ENCODE peak calls at places on chromosome 11, in eight cellular contexts. One of them, this sample, is unnamed.

GRCh38 chr11:110095554-110095953 is 2.4 kb downstream of the ZC3H12C start:
- DNase-seq in aorta: no peak
- DNase-seq in A549: no peak
- DNase-seq in ovary: no peak
- DNase-seq in astrocyte of the cerebellum: no peak
- DNase-seq in GM06990: no peak
- DNase-seq in fibroblast of mammary gland: peak
- DNase-seq in uterus: no peak
- DNase-seq in this sample: no peak

GRCh38 chr11:113632981-113633380 is 73.1 kb downstream of the TMPRSS5 start:
- DNase-seq in fibroblast of mammary gland: peak
- DNase-seq in uterus: no peak
- DNase-seq in GM06990: no peak
- DNase-seq in A549: no peak
- DNase-seq in aorta: no peak
- DNase-seq in ovary: no peak
- DNase-seq in astrocyte of the cerebellum: no peak
- DNase-seq in this sample: no peak

GRCh38 chr11:614091-614582 is 1.6 kb downstream of the IRF7 start:
- DNase-seq in ovary: peak
- DNase-seq in A549: no peak
- DNase-seq in uterus: peak
- DNase-seq in aorta: no peak
- DNase-seq in astrocyte of the cerebellum: no peak
- DNase-seq in GM06990: no peak
- DNase-seq in fibroblast of mammary gland: no peak
- DNase-seq in this sample: no peak

GRCh38 chr11:69013009-69013951 is at the start of gene MRGPRF:
- DNase-seq in uterus: peak
- DNase-seq in GM06990: no peak
- DNase-seq in aorta: peak
- DNase-seq in fibroblast of mammary gland: peak
- DNase-seq in ovary: peak
- DNase-seq in astrocyte of the cerebellum: peak
- DNase-seq in A549: peak
- DNase-seq in this sample: no peak

GRCh38 chr11:101346591-101346990 is 217.0 kb upstream of the PGR start:
- DNase-seq in ovary: no peak
- DNase-seq in aorta: no peak
- DNase-seq in astrocyte of the cerebellum: no peak
- DNase-seq in A549: no peak
- DNase-seq in fibroblast of mammary gland: peak
- DNase-seq in uterus: no peak
- DNase-seq in GM06990: no peak
- DNase-seq in this sample: peak

GRCh38 chr11:12274558-12275197 is 102.7 kb upstream of the PARVA start:
- DNase-seq in ovary: no peak
- DNase-seq in aorta: no peak
- DNase-seq in A549: no peak
- DNase-seq in GM06990: no peak
- DNase-seq in fibroblast of mammary gland: peak
- DNase-seq in astrocyte of the cerebellum: no peak
- DNase-seq in uterus: no peak
- DNase-seq in this sample: no peak

GRCh38 chr11:2186669-2187266 is 15.2 kb upstream of the TH start:
- DNase-seq in astrocyte of the cerebellum: no peak
- DNase-seq in aorta: no peak
- DNase-seq in GM06990: no peak
- DNase-seq in ovary: no peak
- DNase-seq in fibroblast of mammary gland: no peak
- DNase-seq in A549: peak
- DNase-seq in uterus: no peak
- DNase-seq in this sample: no peak

GRCh38 chr11:82747471-82747870 is 13.8 kb upstream of the FAM181B start:
- DNase-seq in A549: no peak
- DNase-seq in aorta: no peak
- DNase-seq in uterus: no peak
- DNase-seq in astrocyte of the cerebellum: no peak
- DNase-seq in ovary: no peak
- DNase-seq in GM06990: no peak
- DNase-seq in fibroblast of mammary gland: no peak
- DNase-seq in this sample: no peak

GRCh38 chr11:101035872-101036271 is 93.7 kb downstream of the PGR start:
- DNase-seq in ovary: no peak
- DNase-seq in A549: no peak
- DNase-seq in astrocyte of the cerebellum: no peak
- DNase-seq in fibroblast of mammary gland: no peak
- DNase-seq in uterus: no peak
- DNase-seq in GM06990: no peak
- DNase-seq in aorta: no peak
- DNase-seq in this sample: no peak

GRCh38 chr11:6156628-6157367 is 13.3 kb downstream of the OR52B2 start:
- DNase-seq in uterus: no peak
- DNase-seq in GM06990: no peak
- DNase-seq in A549: no peak
- DNase-seq in aorta: no peak
- DNase-seq in astrocyte of the cerebellum: no peak
- DNase-seq in fibroblast of mammary gland: no peak
- DNase-seq in ovary: no peak
- DNase-seq in this sample: no peak

GRCh38 chr11:123601136-123601535 is 53.3 kb downstream of the SCN3B start:
- DNase-seq in fibroblast of mammary gland: peak
- DNase-seq in astrocyte of the cerebellum: no peak
- DNase-seq in GM06990: no peak
- DNase-seq in A549: no peak
- DNase-seq in aorta: no peak
- DNase-seq in ovary: no peak
- DNase-seq in uterus: no peak
- DNase-seq in this sample: peak

GRCh38 chr11:77778549-77778948 is 42.0 kb downstream of the RSF1 start:
- DNase-seq in GM06990: no peak
- DNase-seq in ovary: no peak
- DNase-seq in uterus: no peak
- DNase-seq in A549: no peak
- DNase-seq in aorta: no peak
- DNase-seq in fibroblast of mammary gland: no peak
- DNase-seq in astrocyte of the cerebellum: no peak
- DNase-seq in this sample: no peak

GRCh38 chr11:2211113-2211971 is 39.7 kb upstream of the TH start:
- DNase-seq in astrocyte of the cerebellum: no peak
- DNase-seq in aorta: peak
- DNase-seq in ovary: no peak
- DNase-seq in A549: no peak
- DNase-seq in GM06990: no peak
- DNase-seq in fibroblast of mammary gland: no peak
- DNase-seq in uterus: peak
- DNase-seq in this sample: no peak

GRCh38 chr11:126132319-126132718 is 69.7 kb upstream of the CDON start:
- DNase-seq in GM06990: no peak
- DNase-seq in aorta: peak
- DNase-seq in fibroblast of mammary gland: no peak
- DNase-seq in astrocyte of the cerebellum: peak
- DNase-seq in uterus: peak
- DNase-seq in A549: no peak
- DNase-seq in ovary: peak
- DNase-seq in this sample: no peak

GRCh38 chr11:72578991-72579815 is 95.0 kb downstream of the PDE2A start:
- DNase-seq in ovary: no peak
- DNase-seq in GM06990: no peak
- DNase-seq in aorta: peak
- DNase-seq in A549: no peak
- DNase-seq in astrocyte of the cerebellum: no peak
- DNase-seq in uterus: peak
- DNase-seq in fibroblast of mammary gland: no peak
- DNase-seq in this sample: no peak

GRCh38 chr11:110023711-110024110 is 69.5 kb upstream of the ZC3H12C start:
- DNase-seq in uterus: no peak
- DNase-seq in A549: no peak
- DNase-seq in GM06990: no peak
- DNase-seq in astrocyte of the cerebellum: no peak
- DNase-seq in ovary: no peak
- DNase-seq in aorta: no peak
- DNase-seq in fibroblast of mammary gland: no peak
- DNase-seq in this sample: no peak

GRCh38 chr11:20617346-20617745 is 17.9 kb downstream of the SLC6A5 start:
- DNase-seq in astrocyte of the cerebellum: no peak
- DNase-seq in aorta: no peak
- DNase-seq in ovary: no peak
- DNase-seq in uterus: no peak
- DNase-seq in A549: no peak
- DNase-seq in fibroblast of mammary gland: no peak
- DNase-seq in GM06990: no peak
- DNase-seq in this sample: no peak

GRCh38 chr11:2751523-2752203 is 51.9 kb upstream of the KCNQ1OT1 start:
- DNase-seq in fibroblast of mammary gland: no peak
- DNase-seq in uterus: no peak
- DNase-seq in astrocyte of the cerebellum: no peak
- DNase-seq in GM06990: no peak
- DNase-seq in aorta: peak
- DNase-seq in ovary: peak
- DNase-seq in A549: no peak
- DNase-seq in this sample: no peak

GRCh38 chr11:131073167-131073566 is 156.9 kb upstream of the SNX19 start:
- DNase-seq in GM06990: no peak
- DNase-seq in ovary: no peak
- DNase-seq in A549: no peak
- DNase-seq in fibroblast of mammary gland: peak
- DNase-seq in aorta: no peak
- DNase-seq in uterus: no peak
- DNase-seq in astrocyte of the cerebellum: no peak
- DNase-seq in this sample: no peak

GRCh38 chr11:134243913-134244312 is 9.2 kb downstream of the THYN1 start:
- DNase-seq in A549: no peak
- DNase-seq in aorta: no peak
- DNase-seq in GM06990: no peak
- DNase-seq in fibroblast of mammary gland: no peak
- DNase-seq in ovary: no peak
- DNase-seq in astrocyte of the cerebellum: no peak
- DNase-seq in uterus: no peak
- DNase-seq in this sample: no peak

GRCh38 chr11:116610190-116610589 is 162.6 kb downstream of the BUD13 start:
- DNase-seq in GM06990: no peak
- DNase-seq in aorta: no peak
- DNase-seq in uterus: no peak
- DNase-seq in ovary: no peak
- DNase-seq in astrocyte of the cerebellum: no peak
- DNase-seq in A549: no peak
- DNase-seq in fibroblast of mammary gland: no peak
- DNase-seq in this sample: no peak

GRCh38 chr11:61919113-61919840 is 1.9 kb upstream of the RAB3IL1 start:
- DNase-seq in fibroblast of mammary gland: no peak
- DNase-seq in uterus: no peak
- DNase-seq in aorta: peak
- DNase-seq in ovary: peak
- DNase-seq in A549: no peak
- DNase-seq in astrocyte of the cerebellum: no peak
- DNase-seq in GM06990: no peak
- DNase-seq in this sample: no peak

GRCh38 chr11:89613916-89614315 is 96.2 kb upstream of the TRIM77 start:
- DNase-seq in A549: no peak
- DNase-seq in aorta: no peak
- DNase-seq in GM06990: no peak
- DNase-seq in fibroblast of mammary gland: no peak
- DNase-seq in astrocyte of the cerebellum: no peak
- DNase-seq in uterus: no peak
- DNase-seq in ovary: no peak
- DNase-seq in this sample: no peak

DNA sequence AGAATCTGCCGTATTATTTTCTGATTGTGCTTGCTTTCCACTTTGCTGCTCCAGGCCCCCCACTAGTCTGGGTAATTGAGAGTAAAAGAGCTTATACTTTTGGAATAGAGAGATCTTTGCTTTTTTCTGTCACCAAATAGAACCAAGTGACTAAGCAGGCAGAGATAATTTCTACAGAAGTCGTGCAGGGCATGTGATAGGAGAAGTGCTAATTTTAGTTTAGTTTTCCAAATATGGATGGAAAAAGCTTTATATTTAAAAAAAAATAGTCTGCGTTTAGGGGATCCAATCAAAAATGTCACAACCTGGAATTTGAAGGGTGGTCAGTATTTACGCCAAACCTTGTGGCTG is 165.6 kb downstream of the LDLRAD3 start:
- DNase-seq in uterus: no peak
- DNase-seq in A549: no peak
- DNase-seq in aorta: no peak
- DNase-seq in ovary: no peak
- DNase-seq in astrocyte of the cerebellum: no peak
- DNase-seq in GM06990: no peak
- DNase-seq in fibroblast of mammary gland: no peak
- DNase-seq in this sample: no peak
- H3K4me3 ChIP-seq in uterus: no peak
- H3K4me3 ChIP-seq in A549: no peak
- H3K4me3 ChIP-seq in aorta: no peak
- H3K4me3 ChIP-seq in ovary: no peak
- H3K4me3 ChIP-seq in astrocyte of the cerebellum: no peak
- H3K4me3 ChIP-seq in GM06990: no peak
- H3K4me3 ChIP-seq in fibroblast of mammary gland: no peak
- H3K4me3 ChIP-seq in this sample: no peak

GRCh38 chr11:58392741-58393140 is 13.9 kb downstream of the OR5B3 start:
- DNase-seq in uterus: no peak
- DNase-seq in ovary: no peak
- DNase-seq in astrocyte of the cerebellum: no peak
- DNase-seq in A549: no peak
- DNase-seq in fibroblast of mammary gland: no peak
- DNase-seq in GM06990: no peak
- DNase-seq in aorta: no peak
- DNase-seq in this sample: no peak
- H3K4me3 ChIP-seq in uterus: no peak
- H3K4me3 ChIP-seq in ovary: no peak
- H3K4me3 ChIP-seq in astrocyte of the cerebellum: no peak
- H3K4me3 ChIP-seq in A549: no peak
- H3K4me3 ChIP-seq in fibroblast of mammary gland: no peak
- H3K4me3 ChIP-seq in GM06990: no peak
- H3K4me3 ChIP-seq in aorta: no peak
- H3K4me3 ChIP-seq in this sample: no peak

GRCh38 chr11:47271328-47271727 is 1.4 kb downstream of the MADD start:
- DNase-seq in GM06990: no peak
- DNase-seq in ovary: no peak
- DNase-seq in astrocyte of the cerebellum: no peak
- DNase-seq in A549: no peak
- DNase-seq in aorta: no peak
- DNase-seq in fibroblast of mammary gland: no peak
- DNase-seq in uterus: no peak
- DNase-seq in this sample: no peak
- H3K4me3 ChIP-seq in GM06990: peak
- H3K4me3 ChIP-seq in ovary: no peak
- H3K4me3 ChIP-seq in astrocyte of the cerebellum: peak
- H3K4me3 ChIP-seq in A549: peak
- H3K4me3 ChIP-seq in aorta: no peak
- H3K4me3 ChIP-seq in fibroblast of mammary gland: no peak
- H3K4me3 ChIP-seq in uterus: peak
- H3K4me3 ChIP-seq in this sample: peak

DNA sequence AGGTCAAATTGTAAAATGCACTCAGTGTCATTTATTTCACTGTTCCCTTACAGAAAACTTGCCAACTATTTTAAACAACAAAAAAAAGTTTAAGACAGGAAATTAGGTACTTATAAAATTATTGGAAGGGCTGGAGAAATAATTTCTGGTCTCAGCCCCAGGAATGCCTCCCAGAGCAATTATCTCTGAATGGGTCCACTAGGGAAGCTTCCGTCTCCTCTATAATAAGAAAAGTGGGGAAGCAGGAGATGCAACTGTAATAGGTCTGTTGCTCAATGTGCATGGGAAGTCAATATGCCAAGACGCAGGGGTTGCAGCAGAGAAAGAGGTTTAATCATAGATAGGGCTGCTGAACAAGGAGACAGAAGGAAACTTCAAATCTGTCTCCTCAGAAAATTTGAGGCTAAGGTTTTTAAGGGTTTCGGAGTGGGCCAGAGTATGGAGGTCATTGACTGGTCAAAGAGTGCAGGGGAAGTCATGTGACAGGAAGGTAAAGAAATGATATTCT is 10.9 kb upstream of the RNF141 start:
- DNase-seq in fibroblast of mammary gland: no peak
- DNase-seq in aorta: no peak
- DNase-seq in GM06990: no peak
- DNase-seq in astrocyte of the cerebellum: no peak
- DNase-seq in ovary: no peak
- DNase-seq in uterus: no peak
- DNase-seq in A549: no peak
- DNase-seq in this sample: no peak
- H3K4me3 ChIP-seq in fibroblast of mammary gland: no peak
- H3K4me3 ChIP-seq in aorta: no peak
- H3K4me3 ChIP-seq in GM06990: no peak
- H3K4me3 ChIP-seq in astrocyte of the cerebellum: no peak
- H3K4me3 ChIP-seq in ovary: no peak
- H3K4me3 ChIP-seq in uterus: no peak
- H3K4me3 ChIP-seq in A549: no peak
- H3K4me3 ChIP-seq in this sample: no peak

This sample was measured in AG04449.